ENCODE peak calls at places on chromosomes 4 and X, in four cellular contexts. One of them, this sample, is unnamed.

GRCh38 chr4:45693746-45694145 is 430.1 kb downstream of the GABRG1 start:
- DNase-seq in non-pigmented ciliary epithelial cell: no peak
- DNase-seq in GM23248: peak
- DNase-seq in fibroblast of gingiva: no peak
- DNase-seq in this sample: no peak

GRCh38 chr4:60744767-60745166 is 455.4 kb upstream of the ADGRL3 start:
- DNase-seq in non-pigmented ciliary epithelial cell: no peak
- DNase-seq in fibroblast of gingiva: no peak
- DNase-seq in GM23248: no peak
- DNase-seq in this sample: peak

GRCh38 chrX:104270916-104271512 is 16.3 kb upstream of the ESX1 start:
- DNase-seq in fibroblast of gingiva: peak
- DNase-seq in non-pigmented ciliary epithelial cell: no peak
- DNase-seq in GM23248: peak
- DNase-seq in this sample: peak

GRCh38 chr4:6472387-6473263 is at the start of gene PPP2R2C:
- DNase-seq in non-pigmented ciliary epithelial cell: no peak
- DNase-seq in fibroblast of gingiva: no peak
- DNase-seq in GM23248: no peak
- DNase-seq in this sample: no peak

GRCh38 chr4:55161739-55162138 is 36.3 kb upstream of the KDR start:
- DNase-seq in non-pigmented ciliary epithelial cell: no peak
- DNase-seq in fibroblast of gingiva: no peak
- DNase-seq in GM23248: no peak
- DNase-seq in this sample: no peak

GRCh38 chrX:56310581-56310980 is 78.4 kb downstream of the KLF8 start:
- DNase-seq in fibroblast of gingiva: no peak
- DNase-seq in GM23248: no peak
- DNase-seq in non-pigmented ciliary epithelial cell: no peak
- DNase-seq in this sample: no peak

GRCh38 chr4:142091691-142092182 is 455.4 kb downstream of the IL15 start:
- DNase-seq in GM23248: peak
- DNase-seq in non-pigmented ciliary epithelial cell: peak
- DNase-seq in fibroblast of gingiva: peak
- DNase-seq in this sample: peak

GRCh38 chrX:31269914-31270313 is 198.1 kb upstream of the FTHL17 start:
- DNase-seq in GM23248: no peak
- DNase-seq in non-pigmented ciliary epithelial cell: no peak
- DNase-seq in fibroblast of gingiva: peak
- DNase-seq in this sample: no peak

GRCh38 chr4:80058740-80059139 is 14.3 kb downstream of the ANTXR2 start:
- DNase-seq in fibroblast of gingiva: peak
- DNase-seq in GM23248: peak
- DNase-seq in non-pigmented ciliary epithelial cell: no peak
- DNase-seq in this sample: peak

GRCh38 chrX:74421181-74422028 is at the start of gene SLC16A2:
- DNase-seq in GM23248: peak
- DNase-seq in fibroblast of gingiva: peak
- DNase-seq in non-pigmented ciliary epithelial cell: no peak
- DNase-seq in this sample: peak

GRCh38 chr4:43238556-43238955 is 346.0 kb downstream of the GRXCR1 start:
- DNase-seq in non-pigmented ciliary epithelial cell: no peak
- DNase-seq in fibroblast of gingiva: no peak
- DNase-seq in GM23248: no peak
- DNase-seq in this sample: no peak

GRCh38 chr4:151668687-151669402 is 92.0 kb downstream of the GATB start:
- DNase-seq in non-pigmented ciliary epithelial cell: no peak
- DNase-seq in GM23248: no peak
- DNase-seq in fibroblast of gingiva: peak
- DNase-seq in this sample: no peak

GRCh38 chr4:70722199-70722791 is 531 bp downstream of the RUFY3 start:
- DNase-seq in GM23248: peak
- DNase-seq in fibroblast of gingiva: peak
- DNase-seq in non-pigmented ciliary epithelial cell: no peak
- DNase-seq in this sample: no peak

GRCh38 chr4:10496200-10496599 is 39.0 kb upstream of the ZNF518B start:
- DNase-seq in non-pigmented ciliary epithelial cell: no peak
- DNase-seq in GM23248: no peak
- DNase-seq in fibroblast of gingiva: no peak
- DNase-seq in this sample: no peak

GRCh38 chr4:154741877-154742851 is 1.6 kb upstream of the LRAT start:
- DNase-seq in fibroblast of gingiva: peak
- DNase-seq in non-pigmented ciliary epithelial cell: no peak
- DNase-seq in GM23248: peak
- DNase-seq in this sample: no peak

GRCh38 chr4:11765849-11766453 is 337.3 kb upstream of the HS3ST1 start:
- DNase-seq in GM23248: peak
- DNase-seq in fibroblast of gingiva: no peak
- DNase-seq in non-pigmented ciliary epithelial cell: no peak
- DNase-seq in this sample: peak

GRCh38 chrX:103629295-103630170 is 758 bp downstream of the TCEAL1 start:
- DNase-seq in fibroblast of gingiva: peak
- DNase-seq in non-pigmented ciliary epithelial cell: no peak
- DNase-seq in GM23248: peak
- DNase-seq in this sample: peak

GRCh38 chr4:164926301-164926700 is 49.3 kb downstream of the APELA start:
- DNase-seq in fibroblast of gingiva: peak
- DNase-seq in non-pigmented ciliary epithelial cell: no peak
- DNase-seq in GM23248: peak
- DNase-seq in this sample: no peak

GRCh38 chrX:16436348-16437188 is 213.4 kb upstream of the S100G start:
- DNase-seq in fibroblast of gingiva: peak
- DNase-seq in non-pigmented ciliary epithelial cell: no peak
- DNase-seq in GM23248: peak
- DNase-seq in this sample: peak

GRCh38 chr4:169272265-169272886 is 1.6 kb upstream of the SH3RF1 start:
- DNase-seq in fibroblast of gingiva: peak
- DNase-seq in GM23248: peak
- DNase-seq in non-pigmented ciliary epithelial cell: no peak
- DNase-seq in this sample: peak

GRCh38 chrX:145843196-145843595 is 25.6 kb downstream of the SLITRK2 start:
- DNase-seq in fibroblast of gingiva: no peak
- DNase-seq in GM23248: no peak
- DNase-seq in non-pigmented ciliary epithelial cell: no peak
- DNase-seq in this sample: no peak

GRCh38 chrX:82208976-82209375 is 1007.1 kb downstream of the SH3BGRL start:
- DNase-seq in non-pigmented ciliary epithelial cell: no peak
- DNase-seq in GM23248: no peak
- DNase-seq in fibroblast of gingiva: no peak
- DNase-seq in this sample: no peak

GRCh38 chr4:41438564-41438963 is 99.4 kb upstream of the LIMCH1 start:
- DNase-seq in GM23248: peak
- DNase-seq in non-pigmented ciliary epithelial cell: no peak
- DNase-seq in fibroblast of gingiva: no peak
- DNase-seq in this sample: no peak

GRCh38 chrX:153954618-153955450 is 10.4 kb upstream of the RENBP start:
- DNase-seq in non-pigmented ciliary epithelial cell: no peak
- DNase-seq in GM23248: no peak
- DNase-seq in fibroblast of gingiva: no peak
- DNase-seq in this sample: no peak